ENCODE peak calls at places on chromosomes 11 and 22, in four cellular contexts. W is Panc1; F is CD8-positive, alpha-beta T cell; E is SK-N-SH. S is an unnamed sample.

GRCh38 chr11:83573097-83573496 is 286.9 kb upstream of the CCDC90B start:
- DNase-seq in W (no peak), E (no peak), F (no peak), S (no peak)

GRCh38 chr22:46942816-46943783 is 180.7 kb downstream of the TBC1D22A start:
- DNase-seq in E (no peak), F (no peak), W (no peak), S (no peak)

GRCh38 chr11:75536786-75537629 is 11.3 kb upstream of the GDPD5 start:
- DNase-seq in F (peak), E (no peak), W (no peak), S (no peak)

GRCh38 chr11:105000797-105001196 is 22.2 kb downstream of the CASP5 start:
- DNase-seq in F (peak), E (no peak), W (peak), S (peak)

GRCh38 chr11:19868281-19868821 is 155.7 kb downstream of the NAV2 start:
- DNase-seq in E (peak), F (no peak), W (no peak), S (no peak)

GRCh38 chr11:130721736-130722135 is 194.5 kb downstream of the SNX19 start:
- DNase-seq in F (no peak), E (no peak), W (no peak), S (no peak)

GRCh38 chr11:46105902-46106301 is 15.4 kb downstream of the PHF21A start:
- DNase-seq in E (no peak), W (no peak), F (no peak), S (no peak)

GRCh38 chr22:17213976-17214375 is 5.3 kb downstream of the ADA2 start:
- DNase-seq in E (no peak), F (peak), W (no peak), S (no peak)

GRCh38 chr11:61484541-61484940 is 24.0 kb upstream of the LRRC10B start:
- DNase-seq in F (no peak), E (no peak), W (no peak), S (no peak)

GRCh38 chr11:92886243-92886905 is 83.1 kb upstream of the MTNR1B start:
- DNase-seq in F (no peak), E (peak), W (peak), S (peak)

GRCh38 chr11:73414977-73415492 is 38.8 kb downstream of the RELT start:
- DNase-seq in W (no peak), E (no peak), F (no peak), S (no peak)

GRCh38 chr11:22957890-22958289 is 97.6 kb upstream of the CCDC179 start:
- DNase-seq in E (no peak), F (no peak), W (no peak), S (no peak)

GRCh38 chr11:78219493-78220217 is 30.9 kb downstream of the USP35 start:
- DNase-seq in W (no peak), E (no peak), F (no peak), S (no peak)

GRCh38 chr11:124882339-124883071 is 15.2 kb downstream of the ROBO4 start:
- DNase-seq in F (no peak), E (no peak), W (no peak), S (no peak)

GRCh38 chr22:41800348-41801146 is at the start of gene CCDC134:
- DNase-seq in F (peak), W (no peak), E (peak), S (peak)

GRCh38 chr11:110095554-110095953 is 2.4 kb downstream of the ZC3H12C start:
- DNase-seq in W (no peak), F (no peak), E (no peak), S (no peak)

GRCh38 chr22:20569059-20570058 is 61.9 kb downstream of the MED15 start:
- DNase-seq in E (no peak), W (no peak), F (peak), S (no peak)

GRCh38 chr22:19970479-19971275 is 29.1 kb upstream of the TXNRD2 start:
- DNase-seq in W (no peak), F (peak), E (peak), S (peak)

GRCh38 chr22:49291781-49292180 is 535.9 kb downstream of the BRD1 start:
- DNase-seq in F (no peak), W (no peak), E (no peak), S (no peak)

GRCh38 chr11:111351374-111352081 is 27.5 kb downstream of the POU2AF1 start:
- DNase-seq in E (no peak), F (no peak), W (no peak), S (no peak)

GRCh38 chr11:108929241-108929640 is 264.4 kb downstream of the DDX10 start:
- DNase-seq in W (peak), E (no peak), F (no peak), S (no peak)

DNA sequence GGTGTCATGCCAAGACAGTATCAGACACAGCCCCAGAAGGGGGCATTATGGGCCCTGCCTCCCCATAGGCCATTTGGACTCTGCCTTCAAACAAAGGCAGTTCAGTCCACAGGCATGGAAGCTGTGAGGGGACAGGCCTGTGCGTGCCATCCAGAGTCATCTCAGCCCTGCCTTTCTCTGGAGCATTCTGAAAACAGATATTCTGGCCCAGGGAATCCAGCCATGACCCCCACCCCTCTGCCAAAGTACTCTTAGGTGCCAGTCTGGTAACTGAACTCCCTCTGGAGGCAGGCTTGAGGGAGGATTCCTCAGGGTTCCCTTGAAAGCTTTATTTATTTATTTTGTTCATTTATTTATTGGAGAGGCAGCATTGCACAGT is 14.6 kb downstream of the IL10RA start:
- DNase-seq in E (no peak), F (no peak), W (no peak), S (no peak)
- H3K27ac ChIP-seq in E (no peak), F (no peak), W (no peak), S (no peak)

GRCh38 chr11:116891746-116892145 is 54.3 kb upstream of the APOA1 start:
- DNase-seq in F (no peak), W (no peak), E (no peak), S (no peak)
- H3K27ac ChIP-seq in F (no peak), W (no peak), E (no peak), S (no peak)

DNA sequence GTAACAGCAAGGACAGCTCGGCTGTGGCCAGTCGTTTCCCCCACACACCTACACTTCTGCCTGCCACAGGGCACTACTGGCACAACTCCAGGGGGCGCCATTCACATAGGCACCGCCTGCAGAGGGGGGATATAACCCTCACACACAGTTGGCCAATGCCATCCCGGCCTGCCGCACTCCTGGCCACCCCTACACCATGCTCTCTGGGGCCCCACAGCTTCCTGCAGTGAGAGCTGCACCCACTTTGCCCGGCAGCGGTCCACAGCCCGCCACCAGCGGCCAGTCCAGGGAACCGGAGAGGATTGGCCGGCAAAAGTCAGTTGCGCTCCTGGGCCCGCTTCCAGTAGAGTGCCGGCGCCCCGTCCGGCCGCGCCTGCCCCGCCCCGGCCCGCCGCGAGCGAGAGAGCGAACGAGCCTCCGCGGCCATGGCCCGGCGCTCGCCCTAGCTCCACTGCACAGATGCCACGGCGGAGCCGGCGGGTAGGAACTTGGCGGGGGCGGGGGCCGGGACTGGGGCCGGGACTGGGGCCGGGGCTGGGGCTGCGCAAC is 25.6 kb upstream of the SUSD2 start:
- DNase-seq in F (peak), E (peak), W (no peak), S (no peak)
- H3K27ac ChIP-seq in F (peak), E (peak), W (peak), S (no peak)

DNA sequence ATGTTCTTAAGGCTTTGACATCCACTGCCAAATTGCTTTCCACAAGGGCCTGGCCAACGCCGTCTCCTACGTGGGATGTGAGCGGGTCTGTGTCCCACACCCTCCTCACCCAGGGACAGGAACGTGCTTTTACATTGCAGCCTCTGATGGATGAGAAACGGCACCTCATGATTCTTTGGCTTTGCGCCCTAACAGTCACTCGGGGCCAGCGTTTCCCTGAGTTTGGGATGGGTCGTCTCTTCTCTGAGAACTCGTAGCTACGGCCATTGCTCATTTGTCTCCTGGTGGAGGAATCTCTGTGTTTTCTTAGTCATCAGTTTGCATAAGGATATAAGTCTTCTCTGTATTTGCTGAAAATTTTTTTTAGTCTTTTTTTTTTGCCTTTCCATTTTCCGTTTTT is 11.8 kb downstream of the TNNT3 start:
- DNase-seq in E (peak), F (no peak), W (no peak), S (no peak)
- H3K27ac ChIP-seq in E (no peak), F (no peak), W (no peak), S (no peak)

S was measured in iPS DF 6.9.